ENCODE peak calls at places on chromosome X, in six cellular contexts. O is cardiac fibroblast; H is heart right ventricle; T is colonic mucosa; V is CD8-positive, alpha-beta T cell; E is right atrium auricular region. Q is an unnamed sample.

GRCh38 chrX:48475295-48475694 is 704 bp upstream of the FTSJ1 start:
- DNase-seq in O (no peak), H (no peak), T (peak; percentile 42), V (no peak), E (no peak), Q (no peak)

GRCh38 chrX:11724122-11725017 is 33.7 kb upstream of the MSL3 start:
- DNase-seq in O (peak; percentile 56), H (peak; percentile 4), T (no peak), V (no peak), E (no peak), Q (no peak)

GRCh38 chrX:10579018-10579752 is 41.2 kb downstream of the MID1 start:
- DNase-seq in O (peak; percentile 62), H (no peak), T (no peak), V (no peak), E (no peak), Q (no peak)

GRCh38 chrX:149648932-149649331 is 17.3 kb upstream of the TMEM185A start:
- DNase-seq in O (no peak), H (no peak), T (no peak), V (no peak), E (no peak), Q (no peak)

GRCh38 chrX:148902581-148902980 is 402.2 kb downstream of the AFF2 start:
- DNase-seq in O (no peak), H (no peak), T (no peak), V (no peak), E (no peak), Q (no peak)

GRCh38 chrX:53211391-53211978 is 13.5 kb downstream of the KDM5C start:
- DNase-seq in O (no peak), H (no peak), T (no peak), V (no peak), E (no peak), Q (no peak)

GRCh38 chrX:13428055-13428786 is 108.4 kb upstream of the ATXN3L start:
- DNase-seq in O (peak; percentile 75), H (no peak), T (no peak), V (no peak), E (no peak), Q (no peak)

GRCh38 chrX:10636337-10636736 is 16.0 kb upstream of the MID1 start:
- DNase-seq in O (peak; percentile 76), H (peak; percentile 34), T (peak; percentile 25), V (no peak), E (no peak), Q (no peak)

GRCh38 chrX:75156537-75156945 is 458 bp upstream of the ABCB7 start:
- DNase-seq in O (peak; percentile 63), H (no peak), T (no peak), V (no peak), E (no peak), Q (no peak)

GRCh38 chrX:44903842-44904530 is 31.0 kb downstream of the KDM6A start:
- DNase-seq in O (no peak), H (no peak), T (no peak), V (no peak), E (no peak), Q (no peak)
- H3K4me3 ChIP-seq in O (no peak overlapping the region), H (no peak overlapping the region), T (no peak overlapping the region), V (no peak overlapping the region), E (no peak overlapping the region), Q (no peak overlapping the region)

DNA sequence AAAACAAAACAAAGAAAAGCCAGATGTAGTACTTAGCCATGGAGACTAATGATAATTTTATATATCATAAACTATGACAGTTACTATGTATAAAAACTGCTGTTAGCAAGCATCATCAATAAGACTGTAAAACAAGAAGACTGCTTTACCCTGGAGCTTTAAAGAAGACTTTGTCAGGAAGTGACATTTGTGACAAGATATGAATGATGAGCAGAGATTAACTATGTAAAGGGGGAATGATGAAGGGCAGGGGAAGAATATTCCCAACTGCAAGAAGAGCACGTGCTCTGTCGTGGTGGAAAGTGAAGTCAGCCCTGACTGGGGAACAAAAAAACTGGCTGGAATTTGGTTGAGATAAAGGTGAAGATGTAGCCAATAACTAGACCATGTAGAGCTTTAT is 617.1 kb upstream of the AMOT start:
- DNase-seq in O (no peak), H (no peak), T (no peak), V (no peak), E (no peak), Q (no peak)
- H3K4me3 ChIP-seq in O (no peak overlapping the region), H (no peak overlapping the region), T (no peak overlapping the region), V (no peak overlapping the region), E (no peak overlapping the region), Q (no peak overlapping the region)

DNA sequence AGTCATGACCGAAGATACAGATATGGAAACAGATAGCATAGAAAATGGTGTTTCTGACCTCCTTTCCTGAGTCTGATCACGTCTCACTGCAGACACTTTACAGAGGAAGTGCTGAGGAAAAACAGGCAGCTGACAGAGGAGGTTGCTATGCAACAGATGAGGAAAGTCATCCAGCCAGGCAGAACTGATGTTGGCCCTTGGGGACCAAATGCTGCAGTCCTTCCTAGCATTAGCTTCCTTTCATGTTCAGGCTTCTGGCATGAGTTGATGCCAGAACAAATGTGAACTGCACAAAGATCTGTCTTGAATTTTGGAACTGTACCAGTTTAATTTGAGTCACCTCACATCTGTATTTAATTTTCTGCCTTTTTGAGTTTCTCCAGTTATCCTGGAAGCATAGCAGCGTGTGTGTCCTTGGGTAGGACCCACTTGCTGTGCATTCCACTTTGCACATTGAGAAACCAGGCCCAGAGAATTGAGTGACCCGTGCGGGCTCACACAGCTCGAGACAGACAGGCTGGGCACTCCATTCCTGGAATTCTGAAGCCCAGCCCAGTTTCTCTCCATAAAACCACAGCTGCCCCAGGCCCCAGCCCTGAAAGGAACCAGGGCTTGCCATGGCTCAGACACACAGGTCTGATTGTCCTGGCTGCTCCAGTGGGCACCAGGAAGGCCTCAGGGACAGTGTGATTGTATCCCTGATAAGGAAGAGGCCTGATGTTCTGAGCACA is 1.4 kb upstream of the MAGED1 start:
- DNase-seq in O (peak; percentile 82), H (peak; percentile 41), T (no peak), V (no peak), E (peak; percentile 63), Q (no peak)
- H3K4me3 ChIP-seq in O (no peak overlapping the region), H (no peak overlapping the region), T (no peak overlapping the region), V (no peak overlapping the region), E (no peak overlapping the region), Q (no peak overlapping the region)

GRCh38 chrX:115233497-115234219 is at the start of gene LRCH2:
- DNase-seq in O (peak; percentile 58), H (peak; percentile 41), T (peak; percentile 24), V (no peak), E (no peak), Q (no peak)

GRCh38 chrX:115229337-115229991 is 4.4 kb downstream of the LRCH2 start:
- DNase-seq in O (no peak), H (no peak), T (no peak), V (no peak), E (no peak), Q (no peak)

GRCh38 chrX:115234220-115234557 is 293 bp upstream of the LRCH2 start:
- DNase-seq in O (no peak), H (no peak), T (no peak), V (no peak), E (no peak), Q (no peak)

DNA sequence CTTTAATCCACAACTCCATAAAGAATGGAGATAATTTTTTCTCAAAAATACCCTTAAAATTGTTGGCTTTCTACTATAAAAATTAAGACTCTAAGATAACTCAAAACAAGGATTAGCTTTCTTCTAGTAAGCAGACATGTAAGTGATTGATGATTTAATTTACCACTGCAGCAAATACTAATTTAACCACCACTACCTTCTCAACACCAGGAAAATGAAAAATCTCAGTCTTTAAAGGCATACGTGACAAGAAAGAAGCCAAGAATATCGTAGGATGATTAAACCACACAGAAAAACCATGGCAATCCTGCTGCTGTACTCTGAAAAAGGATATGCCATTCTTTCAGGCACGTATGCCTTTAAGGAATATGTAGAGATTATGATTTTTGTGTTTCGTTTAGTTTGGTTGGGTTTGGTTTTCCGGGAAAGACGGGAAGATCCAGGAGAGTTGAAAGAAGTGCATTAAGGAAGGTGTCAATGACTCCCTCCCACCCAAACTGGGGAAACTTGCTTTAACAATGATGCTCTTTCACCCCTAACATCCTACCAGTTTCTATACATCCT is 881 bp downstream of the LRCH2 start:
- DNase-seq in O (peak; percentile 2), H (no peak), T (no peak), V (no peak), E (no peak), Q (no peak)
- H3K4me3 ChIP-seq in O (peak overlapping the region; percentile 69), H (peak overlapping the region; percentile 54), T (peak overlapping the region; percentile 28), V (no peak overlapping the region), E (peak overlapping the region; percentile 64), Q (peak overlapping the region; percentile 52)

DNA sequence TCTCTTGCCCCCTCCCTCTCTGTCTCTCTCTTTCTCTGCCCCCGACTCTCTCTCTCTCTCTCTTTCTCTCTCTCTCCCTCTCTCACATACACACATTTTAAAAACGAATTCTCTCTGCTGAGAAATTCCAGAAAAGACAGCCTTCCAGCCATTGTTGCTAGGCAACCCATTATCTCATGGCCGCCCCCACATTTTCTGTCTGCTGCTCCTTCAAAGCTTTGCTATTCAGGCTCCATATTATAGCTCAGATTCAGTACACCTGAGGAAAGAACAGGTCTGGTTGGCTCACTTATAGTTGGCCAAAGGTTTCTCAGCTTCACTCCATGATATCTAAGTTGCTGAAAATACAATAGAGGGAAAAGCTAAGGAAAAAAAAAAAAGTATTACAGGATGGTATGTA is 174.4 kb upstream of the RADX start:
- DNase-seq in O (no peak), H (no peak), T (no peak), V (no peak), E (no peak), Q (no peak)
- H3K4me3 ChIP-seq in O (no peak overlapping the region), H (no peak overlapping the region), T (no peak overlapping the region), V (no peak overlapping the region), E (no peak overlapping the region), Q (no peak overlapping the region)

DNA sequence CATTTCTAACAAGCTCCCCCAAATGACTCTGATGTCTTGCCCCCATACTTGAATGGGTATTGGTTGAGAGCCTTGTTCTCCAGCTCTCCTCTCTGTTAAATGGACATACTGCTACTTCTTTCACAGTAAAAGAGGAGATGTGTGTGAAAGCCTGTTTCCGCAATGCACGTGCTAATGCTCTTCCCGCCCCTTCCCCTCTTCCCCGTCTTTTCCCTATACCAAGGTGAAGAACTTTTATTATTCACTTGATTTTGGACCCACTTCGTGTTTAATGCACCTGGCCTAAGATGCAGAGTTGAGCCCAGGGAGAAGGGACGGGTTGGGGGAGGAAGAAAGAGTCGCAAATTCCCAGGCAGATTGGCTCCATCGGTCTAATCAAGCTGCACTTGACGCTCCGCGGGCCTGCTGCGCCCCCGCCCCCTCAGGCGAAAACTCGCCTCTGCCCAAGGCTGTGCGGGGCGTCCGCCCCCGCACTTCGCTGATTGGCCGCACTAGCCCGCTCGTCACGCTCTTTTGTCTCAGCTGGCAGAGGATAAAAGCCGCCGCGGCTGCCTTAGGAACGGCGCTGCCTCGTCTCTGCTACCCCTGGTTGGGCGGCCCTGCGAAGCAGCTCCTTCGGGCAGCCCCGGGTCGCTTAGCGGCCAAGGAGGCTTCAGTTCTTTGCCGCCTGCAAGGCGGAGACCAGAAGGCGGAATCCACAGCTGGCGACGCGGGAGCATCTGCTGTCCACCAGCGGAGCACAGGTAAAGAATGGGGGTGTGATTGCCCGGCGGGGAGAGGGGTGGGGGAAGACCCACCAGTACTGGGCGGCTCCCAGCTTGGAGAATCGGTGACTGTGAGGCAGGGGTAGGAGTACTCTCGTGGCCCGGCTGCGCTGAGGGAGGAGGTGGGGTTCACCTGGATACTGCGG is at the start of gene ZCCHC12:
- DNase-seq in O (peak; percentile 45), H (peak; percentile 4), T (no peak), V (peak; percentile 70), E (no peak), Q (no peak)
- H3K4me3 ChIP-seq in O (peak within 1 kb of the TSS; percentile 21), H (peak within 1 kb of the TSS; percentile 37), T (peak within 1 kb of the TSS; percentile 17), V (peak within 1 kb of the TSS; percentile 57), E (peak within 1 kb of the TSS; percentile 7), Q (peak within 1 kb of the TSS; percentile 34)

GRCh38 chrX:40005290-40006011 is 92.3 kb downstream of the BCOR start:
- DNase-seq in O (peak; percentile 17), H (peak; percentile 8), T (no peak), V (peak; percentile 52), E (no peak), Q (no peak)
- H3K4me3 ChIP-seq in O (no peak overlapping the region), H (peak overlapping the region; percentile 29), T (peak overlapping the region; percentile 12), V (peak overlapping the region; percentile 37), E (no peak overlapping the region), Q (peak overlapping the region; percentile 12)

GRCh38 chrX:103329991-103330390 is at the start of gene TCEAL7:
- DNase-seq in O (peak; percentile 32), H (peak; percentile 32), T (no peak), V (no peak), E (no peak), Q (no peak)
- H3K4me3 ChIP-seq in O (peak within 1 kb of the TSS; percentile 13), H (peak within 1 kb of the TSS; percentile 41), T (no peak within 1 kb of the TSS), V (no peak within 1 kb of the TSS), E (peak within 1 kb of the TSS; percentile 18), Q (peak within 1 kb of the TSS; percentile 32)